ENCODE peak calls at places on chromosomes 5 and 9, in ten cellular contexts. B is GM13977; E is mammary epithelial cell; M is omental fat pad; N is HEK293T; F is psoas muscle; X is anterior cingulate cortex; A is activated CD4-positive, CD25-positive, alpha-beta regulatory T cell treated with anti-CD3 and anti-CD28 coated beads, Interleukin-2, amount 50 U/mL, for 72 hours; Z is cardiac muscle cell; R is HuH-7.5. O is an unnamed sample.

GRCh38 chr5:173857231-173857630 is 30.9 kb upstream of the CPEB4 start:
- DNase-seq in Z (no peak), B (no peak), F (no peak), M (no peak), R (no peak), X (no peak), E (no peak), N (no peak), A (no peak), O (no peak)

GRCh38 chr9:21689851-21690250 is 112.6 kb upstream of the MTAP start:
- DNase-seq in Z (no peak), B (no peak), A (no peak), R (no peak), M (no peak), X (no peak), F (no peak), E (no peak), N (no peak), O (no peak)

GRCh38 chr5:155844541-155844940 is 482.4 kb upstream of the SGCD start:
- DNase-seq in M (no peak), X (no peak), R (no peak), Z (no peak), E (no peak), A (no peak), N (no peak), B (no peak), F (no peak), O (no peak)

GRCh38 chr9:124559871-124560270 is 52.7 kb upstream of the NR5A1 start:
- DNase-seq in N (no peak), F (no peak), X (no peak), B (no peak), M (no peak), Z (no peak), E (peak; percentile 9), R (no peak), A (no peak), O (no peak)

GRCh38 chr5:158200624-158201023 is 341.7 kb upstream of the CLINT1 start:
- DNase-seq in A (no peak), E (no peak), F (no peak), N (no peak), B (no peak), R (no peak), Z (no peak), X (no peak), M (no peak), O (no peak)

GRCh38 chr5:2137444-2138050 is 254.8 kb upstream of the IRX4 start:
- DNase-seq in R (no peak), Z (no peak), E (no peak), A (no peak), N (no peak), M (no peak), X (no peak), B (no peak), F (no peak), O (no peak)

GRCh38 chr9:128382261-128382660 is 11.1 kb downstream of the URM1 start:
- DNase-seq in A (no peak), E (no peak), Z (no peak), B (no peak), R (no peak), F (no peak), N (no peak), M (no peak), X (peak; percentile 44), O (no peak)

GRCh38 chr5:80185095-80185494 is 70.8 kb downstream of the SERINC5 start:
- DNase-seq in X (no peak), N (no peak), B (no peak), E (no peak), F (no peak), R (no peak), Z (no peak), M (no peak), A (no peak), O (no peak)

GRCh38 chr5:32217886-32218396 is 43.8 kb upstream of the GOLPH3 start:
- DNase-seq in M (no peak), E (no peak), A (no peak), R (no peak), Z (peak; percentile 70), F (no peak), B (no peak), X (peak; percentile 21), N (peak; percentile 49), O (no peak)

GRCh38 chr5:130198927-130199326 is 294.7 kb downstream of the CHSY3 start:
- DNase-seq in A (no peak), F (no peak), Z (peak; percentile 15), R (no peak), E (no peak), X (no peak), B (peak; percentile 8), N (peak; percentile 39), M (no peak), O (no peak)

GRCh38 chr5:141564216-141564692 is 54.5 kb downstream of the DIAPH1 start:
- DNase-seq in B (peak; percentile 54), Z (peak; percentile 92), E (peak; percentile 85), F (no peak), M (peak; percentile 55), X (peak; percentile 7), R (peak; percentile 15), A (peak; percentile 42), N (peak; percentile 69), O (peak; percentile 73)

GRCh38 chr5:177366528-177367322 is 9.0 kb downstream of the RGS14 start:
- DNase-seq in B (no peak), M (peak; percentile 50), Z (peak; percentile 94), X (peak; percentile 42), E (no peak), N (peak; percentile 97), A (no peak), R (peak; percentile 99), F (peak; percentile 94), O (peak; percentile 25)

GRCh38 chr9:108956098-108956533 is 21.9 kb downstream of the ABITRAM start:
- DNase-seq in N (peak; percentile 43), F (no peak), A (no peak), X (no peak), E (no peak), B (no peak), R (no peak), M (no peak), Z (no peak), O (no peak)